ENCODE peak calls at places on chromosomes 7 and 10, in four cellular contexts. One of them, this sample, is unnamed.

GRCh38 chr7:47636693-47637175 is 54.8 kb upstream of the TNS3 start:
- DNase-seq in GM12878: no peak
- DNase-seq in HepG2: no peak
- DNase-seq in K562: no peak
- DNase-seq in this sample: no peak

GRCh38 chr10:15795000-15795792 is 65.1 kb downstream of the MINDY3 start:
- DNase-seq in GM12878: no peak
- DNase-seq in K562: no peak
- DNase-seq in HepG2: no peak
- DNase-seq in this sample: no peak

GRCh38 chr7:69359003-69359555 is 239.2 kb upstream of the AUTS2 start:
- DNase-seq in K562: no peak
- DNase-seq in HepG2: no peak
- DNase-seq in GM12878: no peak
- DNase-seq in this sample: no peak

GRCh38 chr10:119758448-119758847 is 32.6 kb downstream of the INPP5F start:
- DNase-seq in GM12878: no peak
- DNase-seq in K562: no peak
- DNase-seq in HepG2: no peak
- DNase-seq in this sample: no peak

GRCh38 chr7:111301891-111302290 is 211.0 kb downstream of the LRRN3 start:
- DNase-seq in K562: no peak
- DNase-seq in HepG2: no peak
- DNase-seq in GM12878: no peak
- DNase-seq in this sample: no peak

GRCh38 chr10:62048919-62049636 is 147.6 kb downstream of the ARID5B start:
- DNase-seq in K562: peak; percentile 71
- DNase-seq in HepG2: peak; percentile 94
- DNase-seq in GM12878: no peak
- DNase-seq in this sample: peak; percentile 71

GRCh38 chr7:44520574-44520973 is 20.6 kb downstream of the NPC1L1 start:
- DNase-seq in K562: no peak
- DNase-seq in HepG2: no peak
- DNase-seq in GM12878: no peak
- DNase-seq in this sample: no peak

GRCh38 chr10:77756319-77757232 is 119.0 kb upstream of the KCNMA1 start:
- DNase-seq in GM12878: no peak
- DNase-seq in HepG2: peak; percentile 59
- DNase-seq in K562: peak; percentile 73
- DNase-seq in this sample: peak; percentile 76

GRCh38 chr10:75678527-75678926 is 247.1 kb downstream of the LRMDA start:
- DNase-seq in GM12878: no peak
- DNase-seq in HepG2: no peak
- DNase-seq in K562: no peak
- DNase-seq in this sample: no peak

GRCh38 chr10:69573056-69573806 is at the start of gene NEUROG3:
- DNase-seq in GM12878: peak; percentile 19
- DNase-seq in K562: no peak
- DNase-seq in HepG2: no peak
- DNase-seq in this sample: peak; percentile 39

GRCh38 chr10:103696411-103697145 is 158.8 kb downstream of the SH3PXD2A start:
- DNase-seq in HepG2: no peak
- DNase-seq in GM12878: no peak
- DNase-seq in K562: peak; percentile 89
- DNase-seq in this sample: peak; percentile 74

GRCh38 chr7:153382591-153383225 is 623.2 kb downstream of the ACTR3B start:
- DNase-seq in GM12878: no peak
- DNase-seq in K562: no peak
- DNase-seq in HepG2: no peak
- DNase-seq in this sample: no peak

DNA sequence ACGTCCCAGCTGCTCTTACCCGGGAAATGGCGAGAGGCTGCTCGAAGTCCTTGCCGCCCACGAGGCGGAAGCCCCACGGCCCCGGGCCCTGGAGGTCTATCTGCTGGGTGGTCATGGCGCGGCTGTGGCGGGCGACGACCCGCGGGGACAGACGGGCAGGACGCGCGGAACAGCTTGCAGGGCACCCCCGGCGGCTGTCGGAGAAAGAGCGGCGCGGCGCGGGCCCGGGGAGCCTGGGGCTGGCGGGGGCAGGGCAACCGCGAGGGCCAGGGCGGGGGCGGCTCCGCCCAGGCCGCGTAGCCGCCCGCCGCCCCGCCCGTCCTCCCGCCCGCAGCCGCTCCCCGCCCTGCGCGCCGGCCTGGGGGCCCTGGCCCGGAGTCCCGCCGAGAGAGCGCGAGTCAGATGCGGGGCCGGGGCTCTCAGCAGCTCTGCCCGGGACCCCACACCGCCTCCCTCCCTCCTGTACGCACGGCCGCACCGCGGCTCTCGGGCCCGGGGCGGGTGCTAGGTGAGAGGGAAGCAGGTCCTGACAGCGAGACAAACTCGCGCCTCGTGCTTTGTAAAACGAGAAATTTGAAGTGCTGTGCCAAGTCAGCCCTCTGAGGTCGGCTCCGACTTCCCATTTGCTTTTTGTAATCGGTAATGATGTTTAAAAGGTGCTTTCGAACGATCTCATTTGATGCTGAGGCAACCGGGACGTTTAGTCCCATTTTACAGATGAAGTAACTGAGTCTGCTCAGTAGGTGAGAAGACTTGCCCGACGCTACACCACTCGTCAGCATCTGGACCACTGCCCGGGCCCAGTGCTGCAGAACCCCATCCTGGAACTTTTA is at the start of gene PDLIM1:
- DNase-seq in GM12878: no peak
- DNase-seq in HepG2: peak; percentile 55
- DNase-seq in K562: peak; percentile 92
- DNase-seq in this sample: peak; percentile 88
- TF ChIP-seq FOXM1 in GM12878: no peak
- TF ChIP-seq FOXM1 in HepG2: no peak
- TF ChIP-seq FOXM1 in K562: no peak
- TF ChIP-seq FOXM1 in this sample: no peak

GRCh38 chr7:105307163-105307672 is 81.5 kb downstream of the SRPK2 start:
- DNase-seq in HepG2: no peak
- DNase-seq in K562: no peak
- DNase-seq in GM12878: no peak
- DNase-seq in this sample: no peak

GRCh38 chr7:105306160-105306784 is 82.4 kb downstream of the SRPK2 start:
- DNase-seq in HepG2: no peak
- DNase-seq in K562: no peak
- DNase-seq in GM12878: no peak
- DNase-seq in this sample: no peak

GRCh38 chr7:105305633-105306032 is 83.1 kb downstream of the SRPK2 start:
- DNase-seq in GM12878: no peak
- DNase-seq in HepG2: no peak
- DNase-seq in K562: no peak
- DNase-seq in this sample: no peak

GRCh38 chr7:105309235-105310156 is 79.2 kb downstream of the SRPK2 start:
- DNase-seq in K562: peak; percentile 65
- DNase-seq in HepG2: no peak
- DNase-seq in GM12878: no peak
- DNase-seq in this sample: no peak

DNA sequence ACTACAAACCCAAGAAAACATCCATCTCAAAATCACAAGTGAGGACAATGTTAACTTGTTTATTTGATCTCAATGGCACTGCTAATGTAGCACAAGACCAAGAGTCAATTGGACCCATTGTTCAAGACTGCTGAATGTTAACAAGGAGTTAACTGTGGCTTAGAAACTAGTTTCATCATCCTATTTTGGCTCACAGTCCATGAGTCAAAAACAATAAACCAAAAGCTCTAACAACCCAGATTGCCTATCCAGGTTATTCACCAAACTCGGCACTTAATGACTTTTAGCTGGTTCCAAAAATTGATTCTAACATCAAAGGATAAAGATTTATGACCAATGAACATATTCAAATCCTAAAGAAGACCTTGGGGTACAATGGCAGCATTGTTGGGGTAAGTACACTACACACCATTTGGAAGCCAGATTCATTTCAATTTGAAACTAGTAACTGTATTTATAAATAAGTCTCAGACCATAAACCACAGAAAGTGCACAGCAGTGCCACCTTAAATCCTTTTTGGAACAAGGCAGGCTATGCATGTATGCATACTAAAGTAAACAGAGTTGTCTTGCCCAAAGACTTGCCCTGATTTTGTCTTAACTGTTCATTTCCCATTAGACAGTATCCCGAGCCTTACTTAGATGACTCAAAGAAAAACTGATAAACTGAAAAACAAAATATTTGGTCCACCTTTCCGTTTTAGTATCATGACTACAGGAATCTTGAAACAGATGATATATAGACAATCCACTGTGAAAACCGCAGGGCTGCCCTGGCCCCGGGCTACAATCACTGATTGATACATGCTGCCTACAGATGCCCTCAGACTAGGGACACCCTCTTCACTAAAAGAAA is 84.5 kb downstream of the SRPK2 start:
- DNase-seq in HepG2: peak; percentile 91
- DNase-seq in K562: no peak
- DNase-seq in GM12878: peak; percentile 53
- DNase-seq in this sample: no peak
- TF ChIP-seq SP1 in HepG2: no peak
- TF ChIP-seq SP1 in K562: no peak
- TF ChIP-seq SP1 in GM12878: no peak
- TF ChIP-seq SP1 in this sample: no peak

DNA sequence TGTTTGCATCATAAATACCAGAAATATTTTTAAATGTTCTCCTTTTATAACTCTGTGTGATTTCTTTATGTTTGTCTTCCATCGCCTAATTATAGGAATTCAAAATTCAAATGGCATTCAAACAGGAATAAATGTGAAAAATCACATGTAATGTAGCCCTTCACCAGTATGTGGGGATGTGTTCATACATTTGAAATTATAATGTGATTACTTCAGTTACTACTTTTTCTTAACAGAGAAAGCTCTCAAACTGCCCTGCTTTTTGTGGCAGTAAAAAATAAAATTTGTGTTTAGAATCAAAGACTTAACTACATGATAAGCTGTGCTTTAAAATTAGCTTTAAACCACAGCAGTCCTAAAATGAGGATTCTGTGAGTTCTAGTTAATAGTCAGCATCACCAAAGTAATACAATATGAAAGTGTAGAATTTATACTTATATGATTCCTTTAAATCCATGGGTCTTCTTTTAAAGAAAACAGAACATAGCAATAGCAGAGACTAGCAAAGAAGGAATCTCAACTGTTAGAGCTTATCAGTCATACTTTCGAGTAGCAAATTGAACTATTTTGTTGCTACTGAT is 7.8 kb upstream of the HERC4 start:
- DNase-seq in GM12878: no peak
- DNase-seq in HepG2: no peak
- DNase-seq in K562: no peak
- DNase-seq in this sample: no peak
- TF ChIP-seq FOXM1 in GM12878: no peak
- TF ChIP-seq FOXM1 in HepG2: no peak
- TF ChIP-seq FOXM1 in K562: no peak
- TF ChIP-seq FOXM1 in this sample: no peak

GRCh38 chr10:12782537-12782936 is 219.0 kb downstream of the CCDC3 start:
- DNase-seq in HepG2: peak; percentile 29
- DNase-seq in GM12878: no peak
- DNase-seq in K562: peak; percentile 65
- DNase-seq in this sample: peak; percentile 76
- TF ChIP-seq SP1 in HepG2: no peak
- TF ChIP-seq SP1 in GM12878: no peak
- TF ChIP-seq SP1 in K562: no peak
- TF ChIP-seq SP1 in this sample: no peak

DNA sequence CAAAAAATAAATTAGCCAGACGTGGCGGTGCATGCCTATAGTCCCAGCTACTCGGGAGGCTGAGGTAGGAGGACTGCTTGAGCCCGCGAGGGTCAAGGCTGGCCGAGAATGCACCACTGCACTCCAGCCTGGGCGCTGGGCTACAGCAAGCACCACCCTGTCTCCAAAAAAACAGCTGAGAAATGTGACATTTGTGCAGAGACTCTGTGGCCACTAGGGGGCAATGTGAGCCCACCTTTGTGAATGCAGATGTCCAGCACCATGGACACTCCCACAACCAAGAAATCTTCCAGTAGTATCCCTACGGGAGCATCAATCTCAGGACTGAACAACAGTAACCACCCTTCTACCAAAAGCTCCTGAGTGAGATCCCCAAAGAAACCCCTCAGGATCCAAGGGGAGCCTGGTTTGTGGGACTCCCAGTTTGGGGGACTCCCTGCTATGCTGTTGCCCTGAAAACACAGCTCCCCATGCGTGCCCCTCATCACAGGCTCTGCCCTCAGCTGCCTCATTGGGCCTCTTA is 6.3 kb upstream of the AHCYL2 start:
- DNase-seq in HepG2: peak; percentile 81
- DNase-seq in K562: peak; percentile 89
- DNase-seq in GM12878: no peak
- DNase-seq in this sample: peak; percentile 77
- TF ChIP-seq FOXM1 in HepG2: no peak
- TF ChIP-seq FOXM1 in K562: no peak
- TF ChIP-seq FOXM1 in GM12878: no peak
- TF ChIP-seq FOXM1 in this sample: no peak

GRCh38 chr7:112395893-112396292 is 54.4 kb upstream of the IFRD1 start:
- DNase-seq in GM12878: no peak
- DNase-seq in K562: no peak
- DNase-seq in HepG2: no peak
- DNase-seq in this sample: no peak
- TF ChIP-seq SP1 in GM12878: no peak
- TF ChIP-seq SP1 in K562: no peak
- TF ChIP-seq SP1 in HepG2: no peak
- TF ChIP-seq SP1 in this sample: no peak

GRCh38 chr10:49629286-49629915 is 15.6 kb downstream of the CHAT start:
- DNase-seq in GM12878: no peak
- DNase-seq in HepG2: no peak
- DNase-seq in K562: no peak
- DNase-seq in this sample: no peak
- TF ChIP-seq FOXM1 in GM12878: no peak
- TF ChIP-seq FOXM1 in HepG2: no peak
- TF ChIP-seq FOXM1 in K562: no peak
- TF ChIP-seq FOXM1 in this sample: no peak

GRCh38 chr10:14548970-14549369 is 218.2 kb upstream of the FRMD4A start:
- DNase-seq in K562: no peak
- DNase-seq in HepG2: no peak
- DNase-seq in GM12878: no peak
- DNase-seq in this sample: no peak
- TF ChIP-seq SP1 in K562: no peak
- TF ChIP-seq SP1 in HepG2: no peak
- TF ChIP-seq SP1 in GM12878: no peak
- TF ChIP-seq SP1 in this sample: no peak

GRCh38 chr10:100670368-100670767 is 75.0 kb upstream of the PAX2 start:
- DNase-seq in GM12878: no peak
- DNase-seq in HepG2: no peak
- DNase-seq in K562: no peak
- DNase-seq in this sample: no peak

GRCh38 chr10:100669616-100670015 is 75.8 kb upstream of the PAX2 start:
- DNase-seq in K562: no peak
- DNase-seq in HepG2: no peak
- DNase-seq in GM12878: no peak
- DNase-seq in this sample: no peak

GRCh38 chr10:100672199-100672598 is 73.2 kb upstream of the PAX2 start:
- DNase-seq in GM12878: no peak
- DNase-seq in HepG2: no peak
- DNase-seq in K562: no peak
- DNase-seq in this sample: no peak

GRCh38 chr10:100668001-100668400 is 77.4 kb upstream of the PAX2 start:
- DNase-seq in GM12878: no peak
- DNase-seq in HepG2: no peak
- DNase-seq in K562: no peak
- DNase-seq in this sample: no peak

GRCh38 chr10:100670828-100671479 is 74.4 kb upstream of the PAX2 start:
- DNase-seq in GM12878: no peak
- DNase-seq in K562: peak; percentile 68
- DNase-seq in HepG2: no peak
- DNase-seq in this sample: peak; percentile 89
- TF ChIP-seq FOXM1 in GM12878: no peak
- TF ChIP-seq FOXM1 in K562: no peak
- TF ChIP-seq FOXM1 in HepG2: no peak
- TF ChIP-seq FOXM1 in this sample: peak; percentile 66

GRCh38 chr7:4612939-4613841 is 68.9 kb upstream of the FOXK1 start:
- DNase-seq in K562: peak; percentile 60
- DNase-seq in GM12878: no peak
- DNase-seq in HepG2: no peak
- DNase-seq in this sample: no peak
- TF ChIP-seq SP1 in K562: no peak
- TF ChIP-seq SP1 in GM12878: no peak
- TF ChIP-seq SP1 in HepG2: no peak
- TF ChIP-seq SP1 in this sample: no peak

This sample was measured in HEK293T.